ENCODE peak calls at places on chromosomes 11 and 22, in nine cellular contexts. S, O, K, E, W, B, H, G and A are unnamed samples.

GRCh38 chr11:86636275-86636674 is 36.1 kb downstream of the ME3 start:
- DNase-seq in S (no peak), O (no peak), K (no peak), E (no peak), W (no peak), B (no peak), H (no peak), G (no peak), A (no peak)

GRCh38 chr11:14541180-14541579 is 21.0 kb upstream of the PSMA1 start:
- DNase-seq in S (no peak), O (no peak), K (no peak), E (no peak), W (no peak), B (no peak), H (no peak), G (no peak), A (no peak)

GRCh38 chr22:21642584-21643448 is 714 bp downstream of the SDF2L1 start:
- DNase-seq in S (no peak), O (no peak), K (peak; percentile 61), E (peak; percentile 44), W (peak; percentile 84), B (no peak), H (peak; percentile 71), G (peak; percentile 94), A (peak; percentile 53)

GRCh38 chr11:76680517-76681425 is 10.2 kb upstream of the LRRC32 start:
- DNase-seq in S (peak; percentile 74), O (peak; percentile 48), K (peak; percentile 90), E (peak; percentile 68), W (peak; percentile 87), B (peak; percentile 58), H (peak; percentile 72), G (peak; percentile 95), A (peak; percentile 65)

GRCh38 chr11:88363566-88364169 is 26.1 kb upstream of the CTSC start:
- DNase-seq in S (no peak), O (no peak), K (no peak), E (peak; percentile 27), W (no peak), B (no peak), H (no peak), G (no peak), A (no peak)

GRCh38 chr11:45062115-45062514 is 84.3 kb upstream of the PRDM11 start:
- DNase-seq in S (no peak), O (no peak), K (no peak), E (no peak), W (no peak), B (no peak), H (no peak), G (no peak), A (no peak)

GRCh38 chr11:112291191-112291590 is 30.5 kb upstream of the PLET1 start:
- DNase-seq in S (no peak), O (no peak), K (no peak), E (no peak), W (no peak), B (no peak), H (no peak), G (no peak), A (no peak)

GRCh38 chr11:13118194-13118593 is 109.1 kb downstream of the RASSF10 start:
- DNase-seq in S (no peak), O (no peak), K (no peak), E (peak; percentile 51), W (no peak), B (no peak), H (no peak), G (no peak), A (no peak)

GRCh38 chr11:93221539-93221938 is 23.7 kb upstream of the SLC36A4 start:
- DNase-seq in S (no peak), O (no peak), K (no peak), E (no peak), W (no peak), B (no peak), H (peak; percentile 28), G (no peak), A (no peak)

GRCh38 chr11:13664351-13664750 is 4.1 kb upstream of the FAR1 start:
- DNase-seq in S (no peak), O (no peak), K (no peak), E (no peak), W (no peak), B (no peak), H (no peak), G (no peak), A (no peak)

GRCh38 chr11:106271126-106271525 is 193.7 kb downstream of the AASDHPPT start:
- DNase-seq in S (no peak), O (no peak), K (no peak), E (no peak), W (no peak), B (no peak), H (no peak), G (no peak), A (no peak)

DNA sequence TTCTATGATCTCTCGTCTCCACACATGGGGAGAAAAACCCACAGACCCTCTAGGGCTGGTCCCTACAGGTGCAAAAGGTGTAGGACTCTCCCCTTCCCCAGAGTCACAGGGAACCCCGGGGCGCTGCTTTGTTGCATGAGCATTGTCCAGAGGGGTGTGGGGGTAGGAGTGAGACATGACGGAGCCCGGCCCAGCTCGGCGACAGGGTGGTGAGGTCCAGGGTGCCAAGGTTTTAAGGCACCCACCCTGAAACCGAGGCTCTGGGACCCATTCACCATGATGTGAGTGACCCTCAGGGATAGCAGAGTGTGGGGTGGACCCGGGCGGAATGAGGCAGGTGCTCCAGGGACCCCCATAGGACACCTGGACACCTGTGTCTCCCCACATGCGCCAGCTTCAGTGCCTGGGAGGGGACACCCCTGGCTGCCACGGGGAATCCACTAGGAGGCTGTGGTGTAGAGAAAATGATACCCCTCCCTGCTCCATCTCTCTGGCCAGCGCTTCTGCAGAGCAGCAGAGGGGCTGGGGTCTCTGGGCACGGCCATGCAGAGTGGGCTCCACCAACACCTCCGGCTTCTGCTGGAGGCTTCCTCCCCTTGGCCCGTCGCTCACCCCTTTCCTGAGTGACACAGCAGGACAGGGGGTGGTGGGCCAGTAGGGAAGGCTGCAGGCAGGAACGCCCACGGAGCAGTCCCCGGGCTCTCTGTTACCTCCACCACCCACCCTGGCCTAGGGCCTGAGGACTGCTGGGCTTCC is 15.2 kb downstream of the KRTAP5-5 start:
- DNase-seq in S (no peak), O (no peak), K (no peak), E (no peak), W (no peak), B (no peak), H (no peak), G (no peak), A (no peak)
- TF ChIP-seq CTCF in S (no peak), O (no peak), K (no peak), E (no peak), W (no peak), B (no peak), H (no peak), G (no peak), A (no peak)

DNA sequence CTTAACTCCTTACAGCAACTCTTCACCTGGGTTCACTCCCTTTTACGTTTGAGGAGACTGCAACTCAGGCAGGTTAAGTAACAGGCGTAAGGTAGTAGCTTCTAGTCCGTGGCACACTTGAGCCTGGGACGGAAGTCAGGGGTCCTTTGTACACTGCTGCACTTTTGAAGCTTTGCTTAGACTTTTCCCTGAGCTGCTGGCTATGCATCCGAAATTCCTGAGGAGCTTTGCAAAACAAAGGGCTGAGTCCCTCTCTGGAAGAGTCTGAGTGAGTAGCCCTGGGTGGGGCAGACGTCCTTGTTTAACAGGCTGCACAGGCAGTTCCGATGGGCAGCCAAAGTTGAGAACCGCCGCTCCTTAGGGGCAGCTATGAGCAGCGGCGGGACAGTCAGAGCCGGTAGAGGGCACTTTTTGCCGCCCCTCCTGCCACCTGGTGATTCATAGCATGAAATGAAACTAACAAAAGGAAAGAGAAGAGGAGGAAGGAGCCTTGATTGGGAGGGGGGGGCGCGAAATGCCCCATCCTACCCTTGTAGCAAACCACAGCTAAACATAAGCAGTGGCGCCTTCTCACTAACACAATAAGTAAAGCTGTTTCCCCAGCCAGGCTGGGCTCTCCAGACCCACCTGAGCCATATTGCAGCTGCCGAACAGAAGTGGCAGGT is 1.4 kb downstream of the TMEM109 start:
- DNase-seq in S (no peak), O (peak; percentile 49), K (peak; percentile 64), E (peak; percentile 88), W (peak; percentile 87), B (peak; percentile 45), H (peak; percentile 79), G (peak; percentile 85), A (peak; percentile 53)
- H3K4me1 ChIP-seq in S (peaks cover 17% of the 10 kb centered on the region), O (peaks cover 94% of the 10 kb centered on the region), K (peaks cover 5% of the 10 kb centered on the region), E (peaks cover 36% of the 10 kb centered on the region), W (peaks cover 65% of the 10 kb centered on the region), B (peaks cover 28% of the 10 kb centered on the region), H (no peaks in the 10 kb centered on the region), G (peaks cover 29% of the 10 kb centered on the region), A (peaks cover 9% of the 10 kb centered on the region)

GRCh38 chr22:37533995-37534394 is 14.8 kb upstream of the CARD10 start:
- DNase-seq in S (no peak), O (no peak), K (no peak), E (peak; percentile 51), W (no peak), B (no peak), H (no peak), G (no peak), A (no peak)
- H3K4me3 ChIP-seq in S (no peak overlapping the region), O (no peak overlapping the region), K (no peak overlapping the region), E (peak overlapping the region; percentile 15), W (no peak overlapping the region), B (no peak overlapping the region), H (no peak overlapping the region), G (no peak overlapping the region), A (no peak overlapping the region)

GRCh38 chr11:68743539-68743938 is 7.8 kb downstream of the TESMIN start:
- DNase-seq in S (no peak), O (no peak), K (no peak), E (no peak), W (no peak), B (no peak), H (no peak), G (no peak), A (no peak)
- TF ChIP-seq CTCF in S (no peak), O (no peak), K (no peak), E (no peak), W (no peak), B (no peak), H (no peak), G (no peak), A (no peak)

GRCh38 chr11:58578635-58579191 is at the start of gene ZFP91:
- DNase-seq in S (peak; percentile 97), O (peak; percentile 98), K (peak; percentile 99), E (peak; percentile 94), W (peak; percentile 98), B (peak; percentile 97), H (peak; percentile 98), G (peak; percentile 99), A (peak; percentile 98)
- H3K4me1 ChIP-seq in S (peaks cover 14% of the 10 kb centered on the region), O (peaks cover 87% of the 10 kb centered on the region), K (peaks cover 9% of the 10 kb centered on the region), E (peaks cover 66% of the 10 kb centered on the region), W (peaks cover 45% of the 10 kb centered on the region), B (peaks cover 39% of the 10 kb centered on the region), H (peaks cover 32% of the 10 kb centered on the region), G (peaks cover 9% of the 10 kb centered on the region), A (peaks cover 54% of the 10 kb centered on the region)

DNA sequence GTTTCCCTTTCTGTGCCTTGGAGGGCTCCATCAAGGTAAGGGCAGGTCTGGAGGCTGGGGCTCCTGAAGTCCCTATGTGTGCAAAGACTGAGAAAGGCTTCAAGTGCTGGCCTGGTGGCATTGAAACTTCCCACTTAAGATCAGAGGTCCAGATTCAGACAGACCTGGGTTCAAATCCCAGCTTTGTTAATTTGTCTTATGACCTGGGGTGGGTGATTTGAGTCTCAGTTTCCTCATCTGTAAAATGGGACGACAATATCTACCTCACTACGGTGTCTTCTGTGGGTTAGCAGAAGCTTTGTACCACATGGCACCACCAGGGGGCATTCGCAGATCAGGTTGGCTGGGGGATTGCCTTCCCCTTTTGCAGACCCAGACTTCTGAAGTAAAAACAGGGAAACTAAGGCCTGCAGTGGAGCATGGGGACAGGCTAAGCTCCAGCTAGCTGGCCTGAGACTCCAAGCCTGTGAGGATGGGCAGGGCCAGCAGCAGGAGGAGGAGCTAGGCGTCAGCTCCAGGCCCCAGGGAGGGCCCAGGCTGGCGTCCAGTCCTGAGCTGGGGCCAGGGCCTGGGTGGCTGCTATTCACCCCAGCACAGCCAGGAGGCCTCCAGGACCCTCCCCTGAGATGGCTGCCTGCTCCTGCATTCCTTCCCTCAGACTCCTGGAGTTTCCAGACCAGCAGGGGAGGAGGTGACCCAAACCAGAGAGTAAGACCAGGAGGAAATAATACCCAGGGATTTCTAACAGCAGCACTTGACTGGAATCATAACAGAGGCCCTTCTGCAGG is 1.5 kb downstream of the CASTOR1 start:
- DNase-seq in S (peak; percentile 88), O (peak; percentile 88), K (peak; percentile 91), E (peak; percentile 88), W (peak; percentile 87), B (peak; percentile 92), H (peak; percentile 90), G (peak; percentile 96), A (peak; percentile 85)
- H3K4me3 ChIP-seq in S (peak overlapping the region; percentile 98), O (peak overlapping the region; percentile 92), K (peak overlapping the region; percentile 60), E (peak overlapping the region; percentile 87), W (no peak overlapping the region), B (peak overlapping the region; percentile 97), H (no peak overlapping the region), G (peak overlapping the region; percentile 75), A (peak overlapping the region; percentile 96)